ENCODE peak calls at places on chromosome 2, in six cellular contexts. X is T-helper 17 cell; G is body of pancreas; H is activated naive CD4-positive, alpha-beta T cell; V is ureter; Y is A549. M is an unnamed sample.

GRCh38 chr2:204645018-204645775 is 99.9 kb downstream of the PARD3B start:
- DNase-seq in X (no peak), G (no peak), H (no peak), V (no peak), Y (peak), M (no peak)

GRCh38 chr2:170695546-170695925 is 19.6 kb upstream of the SP5 start:
- DNase-seq in V (no peak), X (no peak), Y (no peak), G (no peak), H (no peak), M (no peak)

GRCh38 chr2:29504746-29505145 is 389.5 kb downstream of the CLIP4 start:
- DNase-seq in V (no peak), X (no peak), G (no peak), H (no peak), Y (no peak), M (no peak)

GRCh38 chr2:54569745-54570296 is 113.7 kb downstream of the SPTBN1 start:
- DNase-seq in G (no peak), H (no peak), V (no peak), Y (no peak), X (no peak), M (no peak)

GRCh38 chr2:192741889-192742288 is 547.2 kb upstream of the TMEFF2 start:
- DNase-seq in H (no peak), G (no peak), V (no peak), Y (no peak), X (no peak), M (no peak)

GRCh38 chr2:197378494-197378972 is 56.3 kb downstream of the SF3B1 start:
- DNase-seq in G (peak), Y (peak), H (no peak), X (peak), V (peak), M (peak)

GRCh38 chr2:114862234-114862633 is 419.8 kb downstream of the DPP10 start:
- DNase-seq in V (no peak), Y (no peak), X (no peak), G (no peak), H (no peak), M (no peak)

GRCh38 chr2:63888490-63889402 is 47.0 kb downstream of the UGP2 start:
- DNase-seq in X (no peak), Y (peak), V (no peak), G (peak), H (no peak), M (peak)

GRCh38 chr2:150596071-150596470 is 108.6 kb upstream of the RND3 start:
- DNase-seq in Y (no peak), H (no peak), X (no peak), G (no peak), V (no peak), M (no peak)

GRCh38 chr2:127226520-127227263 is 6.6 kb upstream of the CYP27C1 start:
- DNase-seq in Y (peak), V (peak), X (no peak), H (no peak), G (peak), M (peak)